ENCODE peak calls at places on chromosomes 16 and 17, in seven cellular contexts. O, J, N, Z, F, C and R are unnamed samples.

GRCh38 chr16:81708459-81709368 is 70.4 kb upstream of the PLCG2 start:
- DNase-seq in O (peak), Z (no peak), J (no peak), F (no peak), N (peak), C (no peak), R (peak)

GRCh38 chr16:57049678-57050077 is 42.7 kb upstream of the CPNE2 start:
- DNase-seq in C (no peak), F (no peak), J (no peak), O (no peak), N (no peak), Z (no peak), R (no peak)

GRCh38 chr17:67068999-67069398 is 24.6 kb downstream of the CACNG1 start:
- DNase-seq in N (no peak), C (no peak), J (no peak), F (no peak), O (no peak), Z (no peak), R (no peak)

GRCh38 chr16:12580809-12581208 is 222.9 kb downstream of the CPPED1 start:
- DNase-seq in C (no peak), O (no peak), Z (no peak), N (no peak), J (no peak), F (no peak), R (no peak)

GRCh38 chr17:37791434-37791833 is 46.6 kb upstream of the HNF1B start:
- DNase-seq in N (peak), O (no peak), F (no peak), Z (peak), J (peak), C (peak), R (peak)

GRCh38 chr17:3003401-3004149 is 59.8 kb downstream of the OR1D5 start:
- DNase-seq in F (no peak), N (no peak), C (no peak), Z (no peak), O (peak), J (no peak), R (no peak)

GRCh38 chr17:45825792-45826191 is 18.9 kb upstream of the SPPL2C start:
- DNase-seq in C (no peak), J (no peak), O (peak), N (no peak), F (no peak), Z (no peak), R (no peak)

GRCh38 chr17:82527893-82528292 is 8.4 kb downstream of the FOXK2 start:
- DNase-seq in F (no peak), Z (no peak), O (peak), J (no peak), C (peak), N (no peak), R (no peak)

GRCh38 chr17:40103742-40104095 is 3.3 kb upstream of the NR1D1 start:
- DNase-seq in O (peak), J (no peak), C (no peak), N (no peak), Z (no peak), F (no peak), R (no peak)

GRCh38 chr17:60545465-60546191 is 19.6 kb upstream of the APPBP2 start:
- DNase-seq in F (no peak), Z (no peak), C (no peak), N (no peak), O (no peak), J (no peak), R (no peak)

GRCh38 chr16:88653606-88654362 is 2.9 kb upstream of the CYBA start:
- DNase-seq in O (peak), J (no peak), C (no peak), N (no peak), Z (no peak), F (no peak), R (no peak)

GRCh38 chr16:46862555-46863447 is 21.4 kb upstream of the GPT2 start:
- DNase-seq in F (no peak), C (peak), N (no peak), Z (no peak), O (no peak), J (no peak), R (no peak)

GRCh38 chr17:28711723-28712036 is at the start of gene PROCA1:
- DNase-seq in F (no peak), N (no peak), C (no peak), O (peak), J (no peak), Z (no peak), R (no peak)

GRCh38 chr17:41413353-41413752 is 11.0 kb downstream of the KRT37 start:
- DNase-seq in C (no peak), F (no peak), N (no peak), Z (peak), O (no peak), J (no peak), R (no peak)

GRCh38 chr16:73056911-73057310 is 9.0 kb upstream of the ZFHX3 start:
- DNase-seq in J (no peak), Z (no peak), F (no peak), N (no peak), O (no peak), C (no peak), R (no peak)

GRCh38 chr17:40306395-40306794 is 2.6 kb upstream of the RARA start:
- DNase-seq in C (no peak), F (no peak), O (no peak), Z (no peak), N (no peak), J (no peak), R (no peak)

GRCh38 chr17:50890675-50891516 is 24.7 kb upstream of the TOB1 start:
- DNase-seq in N (no peak), C (no peak), F (no peak), J (no peak), O (no peak), Z (no peak), R (no peak)

GRCh38 chr16:88926374-88926990 is 50.5 kb downstream of the CBFA2T3 start:
- DNase-seq in J (no peak), O (peak), C (no peak), Z (peak), F (no peak), N (no peak), R (no peak)

GRCh38 chr16:49625311-49626035 is 230.4 kb downstream of the ZNF423 start:
- DNase-seq in F (peak), N (no peak), J (no peak), O (no peak), Z (no peak), C (no peak), R (no peak)

GRCh38 chr17:73291260-73291801 is 20.5 kb downstream of the CDC42EP4 start:
- DNase-seq in N (peak), Z (no peak), F (no peak), C (peak), J (peak), O (peak), R (peak)

GRCh38 chr17:30376621-30377452 is 1.9 kb upstream of the CPD start:
- DNase-seq in F (no peak), J (peak), Z (no peak), C (peak), O (no peak), N (peak), R (peak)

GRCh38 chr17:61458491-61459433 is 6.5 kb downstream of the TBX4 start:
- DNase-seq in F (peak), J (no peak), Z (no peak), C (no peak), O (no peak), N (no peak), R (no peak)

GRCh38 chr16:4216631-4217030 is 25.2 kb downstream of the SRL start:
- DNase-seq in C (no peak), Z (no peak), F (no peak), J (no peak), O (no peak), N (no peak), R (no peak)

GRCh38 chr16:21268236-21268635 is 9.9 kb downstream of the CRYM start:
- DNase-seq in J (no peak), O (no peak), Z (no peak), F (no peak), N (no peak), C (no peak), R (no peak)

GRCh38 chr16:19853132-19853972 is 31.3 kb downstream of the GPRC5B start:
- DNase-seq in Z (no peak), F (no peak), J (no peak), N (no peak), O (no peak), C (no peak), R (no peak)

GRCh38 chr16:5215911-5216310 is 118.3 kb upstream of the EEF2KMT start:
- DNase-seq in N (no peak), F (no peak), C (no peak), O (no peak), Z (peak), J (no peak), R (no peak)

GRCh38 chr16:25371342-25371741 is 113.7 kb upstream of the ZKSCAN2 start:
- DNase-seq in F (no peak), Z (no peak), J (no peak), O (no peak), N (no peak), C (no peak), R (no peak)

GRCh38 chr16:11586375-11586855 is 304 bp downstream of the LITAF start:
- DNase-seq in Z (no peak), F (no peak), N (no peak), C (no peak), O (peak), J (no peak), R (no peak)

GRCh38 chr17:58402047-58402446 is 15.3 kb downstream of the RNF43 start:
- DNase-seq in N (no peak), Z (no peak), O (no peak), J (no peak), F (no peak), C (no peak), R (peak)

GRCh38 chr16:71479420-71479819 is 9.7 kb downstream of the ZNF19 start:
- DNase-seq in O (no peak), F (no peak), C (peak), Z (peak), N (no peak), J (no peak), R (peak)

GRCh38 chr16:75931043-75931442 is 204.8 kb upstream of the CPHXL start:
- DNase-seq in J (no peak), F (no peak), N (no peak), O (no peak), Z (no peak), C (peak), R (no peak)

GRCh38 chr17:68468334-68468733 is 11.0 kb upstream of the WIPI1 start:
- DNase-seq in O (no peak), F (no peak), Z (no peak), C (peak), J (no peak), N (no peak), R (peak)

GRCh38 chr17:75288784-75289121 is 480 bp downstream of the SLC25A19 start:
- DNase-seq in O (no peak), F (peak), J (no peak), Z (peak), C (no peak), N (no peak), R (no peak)

GRCh38 chr17:21523482-21524210 is 147.5 kb downstream of the KCNJ12 start:
- DNase-seq in Z (no peak), C (no peak), J (no peak), F (peak), N (no peak), O (no peak), R (no peak)

GRCh38 chr17:8965394-8966168 is at the start of gene PIK3R5:
- DNase-seq in F (peak), J (no peak), C (no peak), Z (peak), O (peak), N (peak), R (no peak)

GRCh38 chr16:88640520-88641247 is 2.3 kb downstream of the IL17C start:
- DNase-seq in O (peak), J (no peak), F (no peak), N (no peak), C (no peak), Z (no peak), R (no peak)

GRCh38 chr16:56684926-56685590 is 2.8 kb downstream of the MT1X start:
- DNase-seq in N (peak), J (no peak), Z (no peak), C (no peak), O (no peak), F (no peak), R (no peak)

GRCh38 chr16:89210904-89211515 is 6.5 kb upstream of the ZNF778 start:
- DNase-seq in J (no peak), C (peak), O (no peak), F (no peak), N (no peak), Z (no peak), R (no peak)

GRCh38 chr17:37826497-37827115 is 81.7 kb upstream of the HNF1B start:
- DNase-seq in F (no peak), C (no peak), O (no peak), N (no peak), Z (no peak), J (no peak), R (no peak)

GRCh38 chr17:8253801-8254200 is 4.7 kb downstream of the PFAS start:
- DNase-seq in J (no peak), N (peak), F (no peak), Z (peak), O (peak), C (peak), R (peak)

DNA sequence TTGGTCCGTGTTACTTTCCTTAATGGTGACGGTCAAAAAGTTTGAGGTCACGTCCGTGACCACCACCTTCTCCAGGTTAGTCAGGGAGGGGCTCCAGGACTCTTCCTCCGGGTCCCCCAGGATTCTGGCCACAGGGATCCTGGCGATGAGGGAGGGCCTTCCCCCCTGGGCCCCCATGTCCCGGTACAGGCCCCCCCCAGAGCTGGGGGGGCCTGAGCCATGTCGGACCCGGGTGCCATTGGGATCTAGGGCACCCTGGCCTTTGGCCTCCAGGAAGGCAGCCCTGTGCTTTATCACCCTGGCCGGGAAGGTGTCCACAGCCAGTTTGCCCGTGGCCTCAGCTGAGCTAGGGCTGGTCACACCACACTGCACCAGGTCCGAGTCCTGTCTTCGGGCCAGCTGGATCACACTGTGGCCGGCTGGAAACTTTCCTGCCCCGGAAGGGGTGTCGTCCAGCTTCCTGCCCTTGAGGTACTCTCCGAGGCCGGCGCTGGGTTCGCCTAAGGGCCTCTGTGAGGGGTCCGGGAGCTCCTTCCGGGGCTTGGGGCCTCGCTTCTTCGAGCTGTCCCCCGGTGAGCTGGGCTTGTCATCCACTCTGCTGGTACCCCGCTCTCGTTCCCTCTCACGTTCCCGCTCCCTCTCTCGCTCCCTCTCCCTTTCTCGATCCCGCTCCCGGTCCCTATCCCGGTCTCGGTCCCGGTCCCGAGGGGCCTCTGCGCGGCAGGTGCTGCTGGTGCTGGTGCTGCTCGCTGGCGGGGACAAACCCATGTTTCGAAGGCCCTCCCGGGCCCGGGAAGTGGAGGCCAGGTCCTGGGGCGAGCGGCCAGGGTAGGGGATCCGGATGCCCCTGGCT is 2.0 kb downstream of the CBX8 start:
- DNase-seq in F (peak), Z (peak), N (no peak), O (peak), J (no peak), C (no peak), R (no peak)
- H3K4me3 ChIP-seq in F (peak), Z (no peak), N (no peak), O (no peak), J (no peak), C (no peak), R (no peak)

GRCh38 chr17:6090253-6090652 is 20.1 kb downstream of the WSCD1 start:
- DNase-seq in Z (no peak), C (no peak), F (no peak), J (no peak), N (no peak), O (no peak), R (no peak)
- TF ChIP-seq CTCF in Z (no peak), C (no peak), F (no peak), J (no peak), N (no peak), O (no peak), R (no peak)

GRCh38 chr16:58882292-58882691 is 148.2 kb upstream of the GOT2 start:
- DNase-seq in J (no peak), Z (no peak), F (no peak), O (no peak), N (no peak), C (no peak), R (no peak)
- H3K4me3 ChIP-seq in J (no peak), Z (no peak), F (no peak), O (no peak), N (no peak), C (no peak), R (no peak)

GRCh38 chr16:67339453-67339852 is 12.8 kb downstream of the LRRC36 start:
- DNase-seq in Z (no peak), F (no peak), J (no peak), N (no peak), O (no peak), C (peak), R (peak)
- TF ChIP-seq CTCF in Z (peak), F (no peak), J (peak), N (no peak), O (no peak), C (peak), R (peak)

GRCh38 chr17:57125866-57126265 is 40.8 kb downstream of the AKAP1 start:
- DNase-seq in Z (no peak), N (no peak), O (no peak), F (no peak), J (no peak), C (no peak), R (no peak)

GRCh38 chr17:57132663-57133062 is 47.6 kb downstream of the AKAP1 start:
- DNase-seq in N (no peak), Z (peak), O (no peak), J (no peak), F (no peak), C (no peak), R (no peak)

GRCh38 chr17:57135026-57135747 is 50.1 kb downstream of the AKAP1 start:
- DNase-seq in J (no peak), O (no peak), F (no peak), N (no peak), Z (no peak), C (no peak), R (no peak)

GRCh38 chr17:57135748-57136342 is 50.8 kb downstream of the AKAP1 start:
- DNase-seq in N (no peak), Z (no peak), J (no peak), C (no peak), F (no peak), O (no peak), R (no peak)

GRCh38 chr17:57130708-57131461 is 45.8 kb downstream of the AKAP1 start:
- DNase-seq in F (peak), Z (peak), O (peak), J (no peak), C (peak), N (peak), R (peak)
- H3K4me3 ChIP-seq in F (no peak), Z (no peak), O (no peak), J (peak), C (no peak), N (no peak), R (peak)